ENCODE peak calls at places on chromosome 9, in ten cellular contexts. One of them, this sample, is unnamed.

GRCh38 chr9:98317134-98317857 is 61.8 kb upstream of the TBC1D2 start:
- DNase-seq in bronchial epithelial cell: peak; percentile 69
- DNase-seq in A673: no peak
- DNase-seq in AG09309: peak; percentile 28
- DNase-seq in tibial nerve: no peak
- DNase-seq in esophagus squamous epithelium: no peak
- DNase-seq in spleen: no peak
- DNase-seq in right lobe of liver: no peak
- DNase-seq in IMR-90: peak; percentile 86
- DNase-seq in foreskin fibroblast: peak; percentile 67
- DNase-seq in this sample: no peak

GRCh38 chr9:9752722-9753121 is 860.1 kb downstream of the PTPRD start:
- DNase-seq in bronchial epithelial cell: no peak
- DNase-seq in A673: no peak
- DNase-seq in AG09309: no peak
- DNase-seq in tibial nerve: peak; percentile 15
- DNase-seq in esophagus squamous epithelium: no peak
- DNase-seq in spleen: no peak
- DNase-seq in right lobe of liver: no peak
- DNase-seq in IMR-90: no peak
- DNase-seq in foreskin fibroblast: no peak
- DNase-seq in this sample: no peak

GRCh38 chr9:89999534-90000370 is 394.9 kb downstream of the GADD45G start:
- DNase-seq in bronchial epithelial cell: peak; percentile 50
- DNase-seq in A673: no peak
- DNase-seq in AG09309: no peak
- DNase-seq in tibial nerve: no peak
- DNase-seq in esophagus squamous epithelium: no peak
- DNase-seq in spleen: peak; percentile 88
- DNase-seq in right lobe of liver: peak; percentile 95
- DNase-seq in IMR-90: peak; percentile 55
- DNase-seq in foreskin fibroblast: no peak
- DNase-seq in this sample: peak; percentile 15

GRCh38 chr9:114372971-114373591 is 14.7 kb downstream of the AKNA start:
- DNase-seq in bronchial epithelial cell: no peak
- DNase-seq in A673: no peak
- DNase-seq in AG09309: no peak
- DNase-seq in tibial nerve: no peak
- DNase-seq in esophagus squamous epithelium: peak; percentile 63
- DNase-seq in spleen: peak; percentile 98
- DNase-seq in right lobe of liver: peak; percentile 86
- DNase-seq in IMR-90: no peak
- DNase-seq in foreskin fibroblast: no peak
- DNase-seq in this sample: no peak

GRCh38 chr9:96253059-96253696 is 48.8 kb downstream of the HSD17B3 start:
- DNase-seq in bronchial epithelial cell: no peak
- DNase-seq in A673: no peak
- DNase-seq in AG09309: no peak
- DNase-seq in tibial nerve: no peak
- DNase-seq in esophagus squamous epithelium: no peak
- DNase-seq in spleen: no peak
- DNase-seq in right lobe of liver: no peak
- DNase-seq in IMR-90: no peak
- DNase-seq in foreskin fibroblast: no peak
- DNase-seq in this sample: no peak

GRCh38 chr9:97385626-97386264 is 26.2 kb upstream of the TDRD7 start:
- DNase-seq in bronchial epithelial cell: no peak
- DNase-seq in A673: no peak
- DNase-seq in AG09309: no peak
- DNase-seq in tibial nerve: no peak
- DNase-seq in esophagus squamous epithelium: no peak
- DNase-seq in spleen: no peak
- DNase-seq in right lobe of liver: no peak
- DNase-seq in IMR-90: no peak
- DNase-seq in foreskin fibroblast: no peak
- DNase-seq in this sample: no peak

GRCh38 chr9:83346655-83347393 is 191.4 kb downstream of the FRMD3 start:
- DNase-seq in bronchial epithelial cell: no peak
- DNase-seq in A673: peak; percentile 10
- DNase-seq in AG09309: no peak
- DNase-seq in tibial nerve: no peak
- DNase-seq in esophagus squamous epithelium: no peak
- DNase-seq in spleen: no peak
- DNase-seq in right lobe of liver: no peak
- DNase-seq in IMR-90: no peak
- DNase-seq in foreskin fibroblast: no peak
- DNase-seq in this sample: no peak

GRCh38 chr9:109812818-109813281 is 32.9 kb downstream of the PALM2AKAP2 start:
- DNase-seq in bronchial epithelial cell: no peak
- DNase-seq in A673: no peak
- DNase-seq in AG09309: no peak
- DNase-seq in tibial nerve: no peak
- DNase-seq in esophagus squamous epithelium: no peak
- DNase-seq in spleen: no peak
- DNase-seq in right lobe of liver: no peak
- DNase-seq in IMR-90: no peak
- DNase-seq in foreskin fibroblast: no peak
- DNase-seq in this sample: no peak

GRCh38 chr9:137972988-137973470 is 95.4 kb downstream of the CACNA1B start:
- DNase-seq in bronchial epithelial cell: no peak
- DNase-seq in A673: no peak
- DNase-seq in AG09309: no peak
- DNase-seq in tibial nerve: no peak
- DNase-seq in esophagus squamous epithelium: no peak
- DNase-seq in spleen: peak; percentile 64
- DNase-seq in right lobe of liver: no peak
- DNase-seq in IMR-90: no peak
- DNase-seq in foreskin fibroblast: no peak
- DNase-seq in this sample: no peak

GRCh38 chr9:133979124-133979920 is 12.8 kb downstream of the VAV2 start:
- DNase-seq in bronchial epithelial cell: no peak
- DNase-seq in A673: no peak
- DNase-seq in AG09309: no peak
- DNase-seq in tibial nerve: no peak
- DNase-seq in esophagus squamous epithelium: no peak
- DNase-seq in spleen: peak; percentile 84
- DNase-seq in right lobe of liver: peak; percentile 80
- DNase-seq in IMR-90: peak; percentile 37
- DNase-seq in foreskin fibroblast: peak; percentile 35
- DNase-seq in this sample: no peak

GRCh38 chr9:16058131-16058549 is 505.3 kb downstream of the CCDC171 start:
- DNase-seq in bronchial epithelial cell: peak; percentile 87
- DNase-seq in A673: no peak
- DNase-seq in AG09309: no peak
- DNase-seq in tibial nerve: no peak
- DNase-seq in esophagus squamous epithelium: no peak
- DNase-seq in spleen: no peak
- DNase-seq in right lobe of liver: no peak
- DNase-seq in IMR-90: peak; percentile 86
- DNase-seq in foreskin fibroblast: peak; percentile 84
- DNase-seq in this sample: peak; percentile 13

GRCh38 chr9:114969269-114969668 is 38.9 kb upstream of the TNFSF8 start:
- DNase-seq in bronchial epithelial cell: peak; percentile 23
- DNase-seq in A673: no peak
- DNase-seq in AG09309: no peak
- DNase-seq in tibial nerve: no peak
- DNase-seq in esophagus squamous epithelium: no peak
- DNase-seq in spleen: no peak
- DNase-seq in right lobe of liver: no peak
- DNase-seq in IMR-90: no peak
- DNase-seq in foreskin fibroblast: no peak
- DNase-seq in this sample: no peak

GRCh38 chr9:84670106-84670800 is 724 bp downstream of the NTRK2 start:
- DNase-seq in bronchial epithelial cell: no peak
- DNase-seq in A673: no peak
- DNase-seq in AG09309: no peak
- DNase-seq in tibial nerve: no peak
- DNase-seq in esophagus squamous epithelium: no peak
- DNase-seq in spleen: peak; percentile 72
- DNase-seq in right lobe of liver: no peak
- DNase-seq in IMR-90: no peak
- DNase-seq in foreskin fibroblast: no peak
- DNase-seq in this sample: peak; percentile 6

GRCh38 chr9:84669008-84669292 is 579 bp upstream of the NTRK2 start:
- DNase-seq in bronchial epithelial cell: no peak
- DNase-seq in A673: no peak
- DNase-seq in AG09309: no peak
- DNase-seq in tibial nerve: no peak
- DNase-seq in esophagus squamous epithelium: no peak
- DNase-seq in spleen: no peak
- DNase-seq in right lobe of liver: no peak
- DNase-seq in IMR-90: no peak
- DNase-seq in foreskin fibroblast: no peak
- DNase-seq in this sample: no peak

GRCh38 chr9:84668204-84669007 is 1.1 kb upstream of the NTRK2 start:
- DNase-seq in bronchial epithelial cell: peak; percentile 54
- DNase-seq in A673: peak; percentile 77
- DNase-seq in AG09309: no peak
- DNase-seq in tibial nerve: peak; percentile 69
- DNase-seq in esophagus squamous epithelium: no peak
- DNase-seq in spleen: peak; percentile 83
- DNase-seq in right lobe of liver: peak; percentile 61
- DNase-seq in IMR-90: peak; percentile 19
- DNase-seq in foreskin fibroblast: peak; percentile 66
- DNase-seq in this sample: peak; percentile 85

GRCh38 chr9:84670801-84671153 is 1.2 kb downstream of the NTRK2 start:
- DNase-seq in bronchial epithelial cell: no peak
- DNase-seq in A673: no peak
- DNase-seq in AG09309: no peak
- DNase-seq in tibial nerve: no peak
- DNase-seq in esophagus squamous epithelium: no peak
- DNase-seq in spleen: no peak
- DNase-seq in right lobe of liver: no peak
- DNase-seq in IMR-90: no peak
- DNase-seq in foreskin fibroblast: no peak
- DNase-seq in this sample: no peak

DNA sequence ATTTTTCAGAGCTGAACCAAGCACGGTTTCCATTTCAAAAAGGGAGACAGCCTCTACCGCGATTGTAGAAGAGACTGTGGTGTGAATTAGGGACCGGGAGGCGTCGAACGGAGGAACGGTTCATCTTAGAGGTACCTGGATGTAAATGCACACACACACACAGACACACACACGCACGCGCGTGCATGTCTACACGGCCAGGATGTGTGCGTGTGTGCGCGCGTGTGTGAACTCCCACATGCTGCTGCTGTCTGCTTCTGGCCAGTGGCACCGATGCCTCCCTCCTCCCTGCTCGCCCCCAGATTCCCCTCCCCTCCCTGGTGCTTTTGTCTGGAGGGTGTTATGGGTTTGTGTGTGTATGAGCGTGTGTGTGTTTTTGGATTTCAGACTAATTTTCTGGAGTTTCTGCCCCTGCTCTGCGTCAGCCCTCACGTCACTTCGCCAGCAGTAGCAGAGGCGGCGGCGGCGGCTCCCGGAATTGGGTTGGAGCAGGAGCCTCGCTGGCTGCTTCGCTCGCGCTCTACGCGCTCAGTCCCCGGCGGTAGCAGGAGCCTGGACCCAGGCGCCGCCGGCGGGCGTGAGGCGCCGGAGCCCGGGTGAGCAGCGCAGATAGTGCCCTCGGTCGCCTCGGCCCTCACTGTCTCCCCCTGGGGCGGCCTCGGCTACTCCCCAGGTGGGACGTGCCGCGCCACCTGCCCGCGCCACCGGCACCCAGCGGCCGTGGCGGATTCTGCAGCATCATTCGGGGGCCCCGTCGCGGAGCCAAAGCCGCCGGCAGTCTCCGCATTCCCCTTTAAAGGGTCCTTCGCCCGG is at the start of gene NTRK2:
- DNase-seq in bronchial epithelial cell: peak; percentile 26
- DNase-seq in A673: peak; percentile 18
- DNase-seq in AG09309: no peak
- DNase-seq in tibial nerve: peak; percentile 35
- DNase-seq in esophagus squamous epithelium: no peak
- DNase-seq in spleen: peak; percentile 75
- DNase-seq in right lobe of liver: no peak
- DNase-seq in IMR-90: peak; percentile 2
- DNase-seq in foreskin fibroblast: no peak
- DNase-seq in this sample: peak; percentile 59
- TF ChIP-seq CTCF in bronchial epithelial cell: peak; percentile 5
- TF ChIP-seq CTCF in A673: no peak
- TF ChIP-seq CTCF in AG09309: no peak
- TF ChIP-seq CTCF in tibial nerve: peak; percentile 12
- TF ChIP-seq CTCF in esophagus squamous epithelium: no peak
- TF ChIP-seq CTCF in spleen: no peak
- TF ChIP-seq CTCF in right lobe of liver: no peak
- TF ChIP-seq CTCF in IMR-90: no peak
- TF ChIP-seq CTCF in foreskin fibroblast: peak; percentile 4
- TF ChIP-seq CTCF in this sample: peak; percentile 54

GRCh38 chr9:123482295-123482970 is 126.4 kb downstream of the CRB2 start:
- DNase-seq in bronchial epithelial cell: no peak
- DNase-seq in A673: no peak
- DNase-seq in AG09309: no peak
- DNase-seq in tibial nerve: no peak
- DNase-seq in esophagus squamous epithelium: no peak
- DNase-seq in spleen: peak; percentile 9
- DNase-seq in right lobe of liver: no peak
- DNase-seq in IMR-90: no peak
- DNase-seq in foreskin fibroblast: no peak
- DNase-seq in this sample: no peak
- TF ChIP-seq CTCF in bronchial epithelial cell: no peak
- TF ChIP-seq CTCF in A673: no peak
- TF ChIP-seq CTCF in AG09309: no peak
- TF ChIP-seq CTCF in tibial nerve: no peak
- TF ChIP-seq CTCF in esophagus squamous epithelium: no peak
- TF ChIP-seq CTCF in spleen: no peak
- TF ChIP-seq CTCF in right lobe of liver: no peak
- TF ChIP-seq CTCF in IMR-90: no peak
- TF ChIP-seq CTCF in foreskin fibroblast: no peak
- TF ChIP-seq CTCF in this sample: no peak

DNA sequence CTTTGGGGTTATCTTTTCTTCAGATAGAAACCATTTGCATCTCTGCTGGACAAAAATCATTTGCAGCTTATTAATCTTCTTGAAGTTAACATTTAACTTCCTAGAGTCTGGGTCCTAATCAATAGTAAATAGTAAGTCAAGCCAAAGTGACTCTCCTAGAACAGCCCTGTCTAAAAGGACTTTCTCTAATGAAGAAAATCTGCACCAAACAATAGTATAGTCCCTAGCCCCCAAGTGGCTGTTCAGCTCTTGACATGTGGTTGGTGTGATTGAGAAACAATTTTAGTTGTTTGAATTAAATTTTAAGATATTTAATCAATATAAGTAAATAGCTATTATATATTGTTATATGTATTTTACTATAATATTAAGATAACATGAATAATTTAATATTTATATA is 64.6 kb upstream of the SHB start:
- DNase-seq in bronchial epithelial cell: no peak
- DNase-seq in A673: no peak
- DNase-seq in AG09309: no peak
- DNase-seq in tibial nerve: no peak
- DNase-seq in esophagus squamous epithelium: no peak
- DNase-seq in spleen: no peak
- DNase-seq in right lobe of liver: no peak
- DNase-seq in IMR-90: no peak
- DNase-seq in foreskin fibroblast: no peak
- DNase-seq in this sample: no peak
- TF ChIP-seq CTCF in bronchial epithelial cell: no peak
- TF ChIP-seq CTCF in A673: no peak
- TF ChIP-seq CTCF in AG09309: no peak
- TF ChIP-seq CTCF in tibial nerve: no peak
- TF ChIP-seq CTCF in esophagus squamous epithelium: no peak
- TF ChIP-seq CTCF in spleen: no peak
- TF ChIP-seq CTCF in right lobe of liver: no peak
- TF ChIP-seq CTCF in IMR-90: peak; percentile 2
- TF ChIP-seq CTCF in foreskin fibroblast: no peak
- TF ChIP-seq CTCF in this sample: no peak

GRCh38 chr9:126893079-126893478 is 21.5 kb upstream of the RALGPS1 start:
- DNase-seq in bronchial epithelial cell: no peak
- DNase-seq in A673: peak; percentile 32
- DNase-seq in AG09309: no peak
- DNase-seq in tibial nerve: no peak
- DNase-seq in esophagus squamous epithelium: no peak
- DNase-seq in spleen: no peak
- DNase-seq in right lobe of liver: no peak
- DNase-seq in IMR-90: no peak
- DNase-seq in foreskin fibroblast: no peak
- DNase-seq in this sample: peak; percentile 7
- TF ChIP-seq CTCF in bronchial epithelial cell: peak; percentile 26
- TF ChIP-seq CTCF in A673: peak; percentile 61
- TF ChIP-seq CTCF in AG09309: peak; percentile 17
- TF ChIP-seq CTCF in tibial nerve: no peak
- TF ChIP-seq CTCF in esophagus squamous epithelium: no peak
- TF ChIP-seq CTCF in spleen: no peak
- TF ChIP-seq CTCF in right lobe of liver: peak; percentile 30
- TF ChIP-seq CTCF in IMR-90: peak; percentile 45
- TF ChIP-seq CTCF in foreskin fibroblast: no peak
- TF ChIP-seq CTCF in this sample: no peak

This sample was measured in Calu3.